ENCODE peak calls at places on chromosomes 2 and 18, in six cellular contexts. One of them, this sample, is unnamed.

GRCh38 chr2:142415461-142415860 is 284.6 kb upstream of the LRP1B start:
- DNase-seq in astrocyte: no peak
- DNase-seq in HepG2: peak; percentile 70
- DNase-seq in neural progenitor cell: no peak
- DNase-seq in GM12878: no peak
- DNase-seq in K562: no peak
- DNase-seq in this sample: no peak

GRCh38 chr2:191263050-191263449 is 17.8 kb downstream of the MYO1B start:
- DNase-seq in HepG2: peak; percentile 50
- DNase-seq in K562: no peak
- DNase-seq in neural progenitor cell: no peak
- DNase-seq in astrocyte: peak; percentile 16
- DNase-seq in GM12878: no peak
- DNase-seq in this sample: no peak

GRCh38 chr18:30682667-30683066 is 359.9 kb downstream of the DSC3 start:
- DNase-seq in neural progenitor cell: no peak
- DNase-seq in astrocyte: peak; percentile 9
- DNase-seq in GM12878: no peak
- DNase-seq in K562: no peak
- DNase-seq in HepG2: no peak
- DNase-seq in this sample: no peak

GRCh38 chr2:72539145-72539552 is 286.7 kb downstream of the EXOC6B start:
- DNase-seq in astrocyte: peak; percentile 95
- DNase-seq in GM12878: no peak
- DNase-seq in HepG2: peak; percentile 78
- DNase-seq in neural progenitor cell: peak; percentile 15
- DNase-seq in K562: peak; percentile 7
- DNase-seq in this sample: no peak

GRCh38 chr18:54240629-54241107 is 16.2 kb upstream of the MBD2 start:
- DNase-seq in GM12878: no peak
- DNase-seq in astrocyte: no peak
- DNase-seq in neural progenitor cell: no peak
- DNase-seq in HepG2: no peak
- DNase-seq in K562: no peak
- DNase-seq in this sample: no peak

GRCh38 chr2:5530022-5530696 is 162.0 kb upstream of the SOX11 start:
- DNase-seq in neural progenitor cell: no peak
- DNase-seq in astrocyte: no peak
- DNase-seq in HepG2: no peak
- DNase-seq in K562: no peak
- DNase-seq in GM12878: no peak
- DNase-seq in this sample: no peak

GRCh38 chr2:15142069-15142689 is 419.0 kb downstream of the NBAS start:
- DNase-seq in K562: no peak
- DNase-seq in HepG2: peak; percentile 18
- DNase-seq in neural progenitor cell: no peak
- DNase-seq in astrocyte: no peak
- DNase-seq in GM12878: peak; percentile 84
- DNase-seq in this sample: peak; percentile 95

GRCh38 chr2:205909194-205909572 is 176.8 kb downstream of the INO80D start:
- DNase-seq in neural progenitor cell: no peak
- DNase-seq in K562: no peak
- DNase-seq in GM12878: no peak
- DNase-seq in HepG2: no peak
- DNase-seq in astrocyte: no peak
- DNase-seq in this sample: no peak

GRCh38 chr2:85990084-85990483 is 101.3 kb upstream of the ST3GAL5 start:
- DNase-seq in K562: no peak
- DNase-seq in neural progenitor cell: no peak
- DNase-seq in astrocyte: no peak
- DNase-seq in HepG2: no peak
- DNase-seq in GM12878: no peak
- DNase-seq in this sample: no peak

GRCh38 chr2:72676341-72677025 is 149.3 kb downstream of the EXOC6B start:
- DNase-seq in astrocyte: peak; percentile 44
- DNase-seq in neural progenitor cell: no peak
- DNase-seq in HepG2: peak; percentile 6
- DNase-seq in K562: no peak
- DNase-seq in GM12878: no peak
- DNase-seq in this sample: peak; percentile 21

GRCh38 chr2:132668986-132669853 is 785 bp downstream of the LYPD1 start:
- DNase-seq in neural progenitor cell: peak; percentile 72
- DNase-seq in K562: no peak
- DNase-seq in astrocyte: no peak
- DNase-seq in GM12878: no peak
- DNase-seq in HepG2: no peak
- DNase-seq in this sample: no peak

GRCh38 chr2:57703407-57703806 is 343.2 kb upstream of the VRK2 start:
- DNase-seq in K562: no peak
- DNase-seq in neural progenitor cell: no peak
- DNase-seq in HepG2: no peak
- DNase-seq in astrocyte: no peak
- DNase-seq in GM12878: no peak
- DNase-seq in this sample: no peak

GRCh38 chr18:23986610-23987359 is 27.8 kb upstream of the TTC39C start:
- DNase-seq in GM12878: no peak
- DNase-seq in astrocyte: no peak
- DNase-seq in K562: no peak
- DNase-seq in HepG2: no peak
- DNase-seq in neural progenitor cell: no peak
- DNase-seq in this sample: no peak

GRCh38 chr2:217387776-217388381 is 528.0 kb upstream of the TNP1 start:
- DNase-seq in K562: no peak
- DNase-seq in HepG2: peak; percentile 41
- DNase-seq in GM12878: no peak
- DNase-seq in astrocyte: peak; percentile 66
- DNase-seq in neural progenitor cell: peak; percentile 9
- DNase-seq in this sample: no peak

GRCh38 chr2:71675296-71675695 is 221.9 kb downstream of the DYSF start:
- DNase-seq in neural progenitor cell: no peak
- DNase-seq in astrocyte: no peak
- DNase-seq in HepG2: no peak
- DNase-seq in K562: no peak
- DNase-seq in GM12878: no peak
- DNase-seq in this sample: no peak

GRCh38 chr2:86476918-86477317 is 35.7 kb downstream of the KDM3A start:
- DNase-seq in astrocyte: no peak
- DNase-seq in GM12878: no peak
- DNase-seq in K562: no peak
- DNase-seq in HepG2: no peak
- DNase-seq in neural progenitor cell: no peak
- DNase-seq in this sample: no peak

GRCh38 chr18:10076502-10077030 is 162.8 kb downstream of the VAPA start:
- DNase-seq in HepG2: no peak
- DNase-seq in neural progenitor cell: no peak
- DNase-seq in GM12878: no peak
- DNase-seq in K562: no peak
- DNase-seq in astrocyte: no peak
- DNase-seq in this sample: no peak

GRCh38 chr2:190879474-190880373 is 897 bp upstream of the GLS start:
- DNase-seq in K562: no peak
- DNase-seq in HepG2: no peak
- DNase-seq in neural progenitor cell: no peak
- DNase-seq in GM12878: no peak
- DNase-seq in astrocyte: peak; percentile 51
- DNase-seq in this sample: no peak

GRCh38 chr2:70088508-70089219 is 1.4 kb downstream of the PCBP1 start:
- DNase-seq in GM12878: no peak
- DNase-seq in astrocyte: no peak
- DNase-seq in K562: no peak
- DNase-seq in neural progenitor cell: no peak
- DNase-seq in HepG2: peak; percentile 41
- DNase-seq in this sample: peak; percentile 86

GRCh38 chr2:115412501-115412900 is 970.1 kb downstream of the DPP10 start:
- DNase-seq in astrocyte: no peak
- DNase-seq in K562: no peak
- DNase-seq in HepG2: no peak
- DNase-seq in neural progenitor cell: no peak
- DNase-seq in GM12878: no peak
- DNase-seq in this sample: no peak

GRCh38 chr2:120037995-120038541 is 25.2 kb downstream of the EPB41L5 start:
- DNase-seq in K562: no peak
- DNase-seq in GM12878: no peak
- DNase-seq in HepG2: no peak
- DNase-seq in neural progenitor cell: no peak
- DNase-seq in astrocyte: no peak
- DNase-seq in this sample: no peak

GRCh38 chr2:221370076-221370941 is 201.8 kb downstream of the EPHA4 start:
- DNase-seq in neural progenitor cell: no peak
- DNase-seq in HepG2: no peak
- DNase-seq in K562: no peak
- DNase-seq in GM12878: no peak
- DNase-seq in astrocyte: no peak
- DNase-seq in this sample: no peak

GRCh38 chr2:70509565-70509964 is 44.1 kb downstream of the TGFA start:
- DNase-seq in K562: no peak
- DNase-seq in HepG2: no peak
- DNase-seq in astrocyte: no peak
- DNase-seq in GM12878: no peak
- DNase-seq in neural progenitor cell: no peak
- DNase-seq in this sample: no peak

GRCh38 chr18:53458944-53459580 is 765.4 kb downstream of the MBD2 start:
- DNase-seq in astrocyte: peak; percentile 2
- DNase-seq in HepG2: no peak
- DNase-seq in GM12878: no peak
- DNase-seq in K562: no peak
- DNase-seq in neural progenitor cell: peak; percentile 78
- DNase-seq in this sample: no peak

GRCh38 chr18:28175047-28175929 is 1.6 kb downstream of the CDH2 start:
- DNase-seq in astrocyte: peak; percentile 60
- DNase-seq in K562: no peak
- DNase-seq in GM12878: no peak
- DNase-seq in neural progenitor cell: peak; percentile 88
- DNase-seq in HepG2: peak; percentile 74
- DNase-seq in this sample: no peak

DNA sequence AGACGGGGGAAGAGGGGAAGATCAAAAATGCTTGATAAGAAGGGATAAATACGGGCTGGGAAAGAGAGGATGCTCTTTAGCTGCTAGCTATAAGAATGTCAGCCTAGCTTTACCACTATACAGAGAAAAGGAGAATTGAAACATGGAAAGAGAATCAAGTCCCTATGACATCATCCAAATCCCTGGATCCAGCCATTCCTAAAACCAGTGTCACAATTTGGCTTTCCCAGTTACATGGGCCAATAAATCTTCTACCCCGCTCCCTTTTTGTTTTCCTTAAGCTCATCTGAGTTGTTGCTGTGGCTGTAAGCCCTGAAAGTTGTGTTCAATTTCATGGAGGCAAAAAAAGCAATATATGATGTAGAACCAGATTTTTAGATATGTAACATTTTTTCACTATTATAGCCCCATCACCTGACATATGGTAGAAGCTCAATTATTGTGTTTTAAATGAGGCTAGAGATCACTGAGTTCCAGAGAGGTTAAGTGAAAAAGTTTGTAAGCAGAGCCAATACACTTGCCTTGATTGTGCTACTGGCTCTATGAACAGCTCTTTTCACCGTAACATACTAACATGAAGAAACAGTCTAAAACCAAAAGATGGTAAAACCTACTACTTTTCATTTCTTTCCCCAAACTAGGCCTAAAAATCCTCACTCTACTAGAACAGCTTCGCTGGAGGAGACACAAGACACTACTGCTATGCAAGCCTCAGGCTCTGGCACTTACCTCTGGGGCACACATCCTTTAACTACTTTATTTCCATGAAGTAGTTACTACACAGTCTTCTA is 4.3 kb downstream of the HNRNPLL start:
- DNase-seq in K562: no peak
- DNase-seq in neural progenitor cell: no peak
- DNase-seq in GM12878: no peak
- DNase-seq in HepG2: no peak
- DNase-seq in astrocyte: no peak
- DNase-seq in this sample: no peak
- H4K20me1 ChIP-seq in K562: peaks cover 11% of the 10 kb centered on the region
- H4K20me1 ChIP-seq in neural progenitor cell: peaks cover 63% of the 10 kb centered on the region
- H4K20me1 ChIP-seq in GM12878: no peaks in the 10 kb centered on the region
- H4K20me1 ChIP-seq in HepG2: peaks cover 35% of the 10 kb centered on the region
- H4K20me1 ChIP-seq in astrocyte: peaks cover 70% of the 10 kb centered on the region
- H4K20me1 ChIP-seq in this sample: peaks cover 21% of the 10 kb centered on the region

GRCh38 chr2:160397530-160397865 is 96.1 kb downstream of the RBMS1 start:
- DNase-seq in HepG2: no peak
- DNase-seq in neural progenitor cell: peak; percentile 87
- DNase-seq in astrocyte: peak; percentile 61
- DNase-seq in GM12878: no peak
- DNase-seq in K562: no peak
- DNase-seq in this sample: peak; percentile 33
- H3K9ac ChIP-seq in HepG2: no peak overlapping the region
- H3K9ac ChIP-seq in neural progenitor cell: no peak overlapping the region
- H3K9ac ChIP-seq in astrocyte: peak overlapping the region; percentile 56
- H3K9ac ChIP-seq in GM12878: no peak overlapping the region
- H3K9ac ChIP-seq in K562: no peak overlapping the region
- H3K9ac ChIP-seq in this sample: no peak overlapping the region

GRCh38 chr18:79409313-79409712 is 13.6 kb downstream of the NFATC1 start:
- DNase-seq in GM12878: no peak
- DNase-seq in K562: no peak
- DNase-seq in neural progenitor cell: no peak
- DNase-seq in HepG2: no peak
- DNase-seq in astrocyte: no peak
- DNase-seq in this sample: no peak
- H4K20me1 ChIP-seq in GM12878: no peaks in the 10 kb centered on the region
- H4K20me1 ChIP-seq in K562: peaks cover 18% of the 10 kb centered on the region
- H4K20me1 ChIP-seq in neural progenitor cell: no peaks in the 10 kb centered on the region
- H4K20me1 ChIP-seq in HepG2: no peaks in the 10 kb centered on the region
- H4K20me1 ChIP-seq in astrocyte: no peaks in the 10 kb centered on the region
- H4K20me1 ChIP-seq in this sample: peaks cover 62% of the 10 kb centered on the region

GRCh38 chr2:113075600-113075999 is 7.8 kb downstream of the IL1F10 start:
- DNase-seq in K562: no peak
- DNase-seq in GM12878: no peak
- DNase-seq in HepG2: no peak
- DNase-seq in neural progenitor cell: no peak
- DNase-seq in astrocyte: no peak
- DNase-seq in this sample: no peak
- H3K9ac ChIP-seq in K562: no peak overlapping the region
- H3K9ac ChIP-seq in GM12878: no peak overlapping the region
- H3K9ac ChIP-seq in HepG2: no peak overlapping the region
- H3K9ac ChIP-seq in neural progenitor cell: no peak overlapping the region
- H3K9ac ChIP-seq in astrocyte: no peak overlapping the region
- H3K9ac ChIP-seq in this sample: no peak overlapping the region

GRCh38 chr2:111133603-111134002 is 12.9 kb downstream of the BCL2L11 start:
- DNase-seq in GM12878: no peak
- DNase-seq in HepG2: no peak
- DNase-seq in K562: no peak
- DNase-seq in astrocyte: no peak
- DNase-seq in neural progenitor cell: no peak
- DNase-seq in this sample: peak; percentile 37
- H4K20me1 ChIP-seq in GM12878: peaks cover 5% of the 10 kb centered on the region
- H4K20me1 ChIP-seq in HepG2: peaks cover 5% of the 10 kb centered on the region
- H4K20me1 ChIP-seq in K562: no peaks in the 10 kb centered on the region
- H4K20me1 ChIP-seq in astrocyte: peaks cover 42% of the 10 kb centered on the region
- H4K20me1 ChIP-seq in neural progenitor cell: peaks cover 97% of the 10 kb centered on the region
- H4K20me1 ChIP-seq in this sample: peaks cover 59% of the 10 kb centered on the region

This sample was measured in Karpas-422.